ENCODE peak calls at places on chromosomes 13 and 19, in eight cellular contexts. One of them, this sample, is unnamed.
A peak's percentile ranks its signal among the peaks of the same experiment; 100 is the strongest.

GRCh38 chr19:15280915-15281683 is 48.9 kb upstream of the EPHX3 start:
- DNase-seq in NCI-H146: peak; percentile 39
- DNase-seq in left colon: peak; percentile 59
- DNase-seq in BJ: no peak
- DNase-seq in GM23248: peak; percentile 95
- DNase-seq in AG08395: peak; percentile 80
- DNase-seq in GM20000: no peak
- DNase-seq in Ammon's horn: peak; percentile 90
- DNase-seq in this sample: peak; percentile 77

GRCh38 chr13:37647038-37647650 is 48.6 kb upstream of the POSTN start:
- DNase-seq in Ammon's horn: no peak
- DNase-seq in NCI-H146: no peak
- DNase-seq in AG08395: no peak
- DNase-seq in left colon: no peak
- DNase-seq in GM20000: no peak
- DNase-seq in BJ: no peak
- DNase-seq in GM23248: no peak
- DNase-seq in this sample: no peak

GRCh38 chr13:19153782-19154450 is 27.7 kb downstream of the TUBA3C start:
- DNase-seq in Ammon's horn: no peak
- DNase-seq in BJ: no peak
- DNase-seq in left colon: no peak
- DNase-seq in GM23248: peak; percentile 0
- DNase-seq in AG08395: no peak
- DNase-seq in GM20000: no peak
- DNase-seq in NCI-H146: peak; percentile 5
- DNase-seq in this sample: peak; percentile 41

GRCh38 chr13:23378009-23378632 is 55.4 kb downstream of the SACS start:
- DNase-seq in AG08395: peak; percentile 96
- DNase-seq in GM23248: peak; percentile 100
- DNase-seq in left colon: peak; percentile 6
- DNase-seq in Ammon's horn: no peak
- DNase-seq in GM20000: peak; percentile 40
- DNase-seq in NCI-H146: no peak
- DNase-seq in BJ: peak; percentile 100
- DNase-seq in this sample: no peak

GRCh38 chr13:113029487-113030258 is 60.7 kb downstream of the MCF2L start:
- DNase-seq in GM20000: peak; percentile 75
- DNase-seq in left colon: peak; percentile 50
- DNase-seq in GM23248: peak; percentile 19
- DNase-seq in AG08395: peak; percentile 27
- DNase-seq in Ammon's horn: no peak
- DNase-seq in BJ: no peak
- DNase-seq in NCI-H146: peak; percentile 39
- DNase-seq in this sample: peak; percentile 7

GRCh38 chr13:20404488-20405222 is 121.0 kb downstream of the CRYL1 start:
- DNase-seq in AG08395: no peak
- DNase-seq in BJ: no peak
- DNase-seq in Ammon's horn: no peak
- DNase-seq in left colon: no peak
- DNase-seq in NCI-H146: no peak
- DNase-seq in GM23248: no peak
- DNase-seq in GM20000: no peak
- DNase-seq in this sample: no peak

GRCh38 chr19:3792114-3792513 is 5.9 kb upstream of the MATK start:
- DNase-seq in left colon: no peak
- DNase-seq in AG08395: no peak
- DNase-seq in GM20000: no peak
- DNase-seq in NCI-H146: no peak
- DNase-seq in GM23248: no peak
- DNase-seq in Ammon's horn: no peak
- DNase-seq in BJ: no peak
- DNase-seq in this sample: no peak

GRCh38 chr13:113935081-113935511 is 38.8 kb downstream of the C13orf46 start:
- DNase-seq in BJ: no peak
- DNase-seq in GM23248: no peak
- DNase-seq in Ammon's horn: no peak
- DNase-seq in left colon: no peak
- DNase-seq in AG08395: no peak
- DNase-seq in GM20000: no peak
- DNase-seq in NCI-H146: peak; percentile 60
- DNase-seq in this sample: no peak

GRCh38 chr13:45331123-45331619 is 9.8 kb downstream of the TPT1 start:
- DNase-seq in Ammon's horn: peak; percentile 67
- DNase-seq in GM23248: no peak
- DNase-seq in left colon: no peak
- DNase-seq in AG08395: no peak
- DNase-seq in BJ: no peak
- DNase-seq in NCI-H146: no peak
- DNase-seq in GM20000: no peak
- DNase-seq in this sample: peak; percentile 22

GRCh38 chr13:19050901-19051300 is 130.7 kb downstream of the TUBA3C start:
- DNase-seq in AG08395: no peak
- DNase-seq in NCI-H146: no peak
- DNase-seq in Ammon's horn: no peak
- DNase-seq in BJ: no peak
- DNase-seq in GM23248: no peak
- DNase-seq in left colon: no peak
- DNase-seq in GM20000: no peak
- DNase-seq in this sample: no peak